ENCODE peak calls at places on chromosomes 4 and X, in seven cellular contexts. One of them, this sample, is unnamed. For H3K4me1 and H3K36me3, the result is how much of the 10 kb centered on the place peaks cover.

GRCh38 chr4:4416981-4417380 is 30.1 kb downstream of the NSG1 start:
- DNase-seq in tibial artery: no peak
- DNase-seq in IMR-90: no peak
- DNase-seq in left ventricle myocardium inferior: no peak
- DNase-seq in astrocyte: no peak
- DNase-seq in breast epithelium: no peak
- DNase-seq in iPS DF 6.9: no peak
- DNase-seq in this sample: no peak

GRCh38 chr4:188127157-188127874 is 11.9 kb upstream of the TRIML1 start:
- DNase-seq in tibial artery: no peak
- DNase-seq in IMR-90: peak
- DNase-seq in left ventricle myocardium inferior: no peak
- DNase-seq in astrocyte: peak
- DNase-seq in breast epithelium: no peak
- DNase-seq in iPS DF 6.9: no peak
- DNase-seq in this sample: no peak

GRCh38 chrX:7908821-7909220 is 18.4 kb downstream of the PNPLA4 start:
- DNase-seq in tibial artery: no peak
- DNase-seq in IMR-90: no peak
- DNase-seq in left ventricle myocardium inferior: no peak
- DNase-seq in astrocyte: no peak
- DNase-seq in breast epithelium: no peak
- DNase-seq in iPS DF 6.9: no peak
- DNase-seq in this sample: no peak

GRCh38 chr4:118086334-118086733 is 52.0 kb downstream of the NDST3 start:
- DNase-seq in tibial artery: no peak
- DNase-seq in IMR-90: peak
- DNase-seq in left ventricle myocardium inferior: no peak
- DNase-seq in astrocyte: peak
- DNase-seq in breast epithelium: no peak
- DNase-seq in iPS DF 6.9: no peak
- DNase-seq in this sample: no peak

GRCh38 chrX:13495232-13495631 is 74.2 kb upstream of the EGFL6 start:
- DNase-seq in tibial artery: no peak
- DNase-seq in IMR-90: no peak
- DNase-seq in left ventricle myocardium inferior: no peak
- DNase-seq in astrocyte: no peak
- DNase-seq in breast epithelium: no peak
- DNase-seq in iPS DF 6.9: no peak
- DNase-seq in this sample: no peak

GRCh38 chrX:74232859-74233258 is 71.1 kb upstream of the ZCCHC13 start:
- DNase-seq in tibial artery: no peak
- DNase-seq in IMR-90: peak
- DNase-seq in left ventricle myocardium inferior: no peak
- DNase-seq in astrocyte: peak
- DNase-seq in breast epithelium: no peak
- DNase-seq in iPS DF 6.9: no peak
- DNase-seq in this sample: no peak

GRCh38 chr4:78397292-78397630 is 154.3 kb upstream of the ANXA3 start:
- DNase-seq in tibial artery: no peak
- DNase-seq in IMR-90: no peak
- DNase-seq in left ventricle myocardium inferior: no peak
- DNase-seq in astrocyte: no peak
- DNase-seq in breast epithelium: no peak
- DNase-seq in iPS DF 6.9: no peak
- DNase-seq in this sample: no peak

GRCh38 chr4:28350485-28350884 is 1489.8 kb downstream of the STIM2 start:
- DNase-seq in tibial artery: no peak
- DNase-seq in IMR-90: peak
- DNase-seq in left ventricle myocardium inferior: no peak
- DNase-seq in astrocyte: no peak
- DNase-seq in breast epithelium: no peak
- DNase-seq in iPS DF 6.9: no peak
- DNase-seq in this sample: no peak

GRCh38 chr4:124869978-124870495 is 157.5 kb upstream of the ANKRD50 start:
- DNase-seq in tibial artery: no peak
- DNase-seq in IMR-90: no peak
- DNase-seq in left ventricle myocardium inferior: no peak
- DNase-seq in astrocyte: no peak
- DNase-seq in breast epithelium: no peak
- DNase-seq in iPS DF 6.9: no peak
- DNase-seq in this sample: no peak

GRCh38 chrX:12011075-12011474 is 127.2 kb upstream of the FRMPD4 start:
- DNase-seq in tibial artery: no peak
- DNase-seq in IMR-90: peak
- DNase-seq in left ventricle myocardium inferior: no peak
- DNase-seq in astrocyte: peak
- DNase-seq in breast epithelium: no peak
- DNase-seq in iPS DF 6.9: no peak
- DNase-seq in this sample: no peak

GRCh38 chrX:15694968-15695451 is 30.4 kb upstream of the CLTRN start:
- DNase-seq in tibial artery: no peak
- DNase-seq in IMR-90: no peak
- DNase-seq in left ventricle myocardium inferior: peak
- DNase-seq in astrocyte: no peak
- DNase-seq in breast epithelium: no peak
- DNase-seq in iPS DF 6.9: no peak
- DNase-seq in this sample: no peak

GRCh38 chrX:124507276-124507675 is 160.9 kb downstream of the SH2D1A start:
- DNase-seq in tibial artery: no peak
- DNase-seq in IMR-90: no peak
- DNase-seq in left ventricle myocardium inferior: no peak
- DNase-seq in astrocyte: peak
- DNase-seq in breast epithelium: no peak
- DNase-seq in iPS DF 6.9: no peak
- DNase-seq in this sample: no peak

GRCh38 chr4:59540311-59540710 is 1659.8 kb upstream of the ADGRL3 start:
- DNase-seq in tibial artery: no peak
- DNase-seq in IMR-90: no peak
- DNase-seq in left ventricle myocardium inferior: no peak
- DNase-seq in astrocyte: no peak
- DNase-seq in breast epithelium: no peak
- DNase-seq in iPS DF 6.9: no peak
- DNase-seq in this sample: no peak

GRCh38 chrX:20317873-20318272 is 51.2 kb upstream of the RPS6KA3 start:
- DNase-seq in tibial artery: no peak
- DNase-seq in IMR-90: no peak
- DNase-seq in left ventricle myocardium inferior: no peak
- DNase-seq in astrocyte: peak
- DNase-seq in breast epithelium: peak
- DNase-seq in iPS DF 6.9: no peak
- DNase-seq in this sample: no peak

GRCh38 chr4:39044364-39044946 is 12.2 kb upstream of the TMEM156 start:
- DNase-seq in tibial artery: peak
- DNase-seq in IMR-90: peak
- DNase-seq in left ventricle myocardium inferior: peak
- DNase-seq in astrocyte: peak
- DNase-seq in breast epithelium: peak
- DNase-seq in iPS DF 6.9: peak
- DNase-seq in this sample: peak

GRCh38 chr4:39042365-39042764 is 10.2 kb upstream of the TMEM156 start:
- DNase-seq in tibial artery: no peak
- DNase-seq in IMR-90: peak
- DNase-seq in left ventricle myocardium inferior: no peak
- DNase-seq in astrocyte: no peak
- DNase-seq in breast epithelium: no peak
- DNase-seq in iPS DF 6.9: no peak
- DNase-seq in this sample: no peak

GRCh38 chr4:39044947-39045734 is 12.9 kb upstream of the TMEM156 start:
- DNase-seq in tibial artery: peak
- DNase-seq in IMR-90: no peak
- DNase-seq in left ventricle myocardium inferior: peak
- DNase-seq in astrocyte: no peak
- DNase-seq in breast epithelium: no peak
- DNase-seq in iPS DF 6.9: no peak
- DNase-seq in this sample: peak

GRCh38 chr4:39043697-39044363 is 11.6 kb upstream of the TMEM156 start:
- DNase-seq in tibial artery: no peak
- DNase-seq in IMR-90: peak
- DNase-seq in left ventricle myocardium inferior: no peak
- DNase-seq in astrocyte: peak
- DNase-seq in breast epithelium: no peak
- DNase-seq in iPS DF 6.9: no peak
- DNase-seq in this sample: no peak

DNA sequence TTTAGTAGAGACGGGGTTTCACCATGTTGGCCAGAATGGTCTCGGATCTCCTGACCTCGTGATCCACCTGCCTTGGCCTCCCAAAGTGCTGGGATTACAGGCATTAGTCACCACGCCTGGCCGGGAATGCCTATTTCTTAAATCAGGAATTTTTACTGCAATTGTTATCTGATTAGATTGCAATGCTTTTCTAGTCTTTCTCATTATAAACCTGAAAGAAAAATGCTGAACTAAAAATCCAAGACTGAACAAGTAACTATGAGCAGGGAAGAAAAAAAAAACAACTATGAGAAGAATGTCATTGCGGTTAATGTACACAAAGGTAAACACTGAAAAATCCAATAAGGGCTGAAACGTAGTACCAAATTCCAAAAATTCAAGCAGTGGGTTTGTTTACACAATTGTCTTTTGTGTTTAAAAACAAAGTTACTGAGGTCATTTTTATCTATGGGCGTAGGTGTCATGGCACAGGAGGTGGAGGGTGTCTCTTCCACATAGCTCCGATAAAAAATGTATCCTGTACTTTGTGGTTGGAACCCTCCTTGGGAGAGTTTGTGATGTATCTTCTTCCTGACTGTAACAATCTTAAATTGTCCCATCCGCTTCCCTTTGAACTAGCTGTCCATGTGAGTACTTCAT is 11.0 kb upstream of the TMEM156 start:
- DNase-seq in tibial artery: no peak
- DNase-seq in IMR-90: peak
- DNase-seq in left ventricle myocardium inferior: no peak
- DNase-seq in astrocyte: peak
- DNase-seq in breast epithelium: no peak
- DNase-seq in iPS DF 6.9: no peak
- DNase-seq in this sample: peak
- H3K27ac ChIP-seq in tibial artery: no peak
- H3K27ac ChIP-seq in IMR-90: peak
- H3K27ac ChIP-seq in left ventricle myocardium inferior: peak
- H3K27ac ChIP-seq in astrocyte: peak
- H3K27ac ChIP-seq in breast epithelium: peak
- H3K27ac ChIP-seq in iPS DF 6.9: no peak
- H3K27ac ChIP-seq in this sample: peak

DNA sequence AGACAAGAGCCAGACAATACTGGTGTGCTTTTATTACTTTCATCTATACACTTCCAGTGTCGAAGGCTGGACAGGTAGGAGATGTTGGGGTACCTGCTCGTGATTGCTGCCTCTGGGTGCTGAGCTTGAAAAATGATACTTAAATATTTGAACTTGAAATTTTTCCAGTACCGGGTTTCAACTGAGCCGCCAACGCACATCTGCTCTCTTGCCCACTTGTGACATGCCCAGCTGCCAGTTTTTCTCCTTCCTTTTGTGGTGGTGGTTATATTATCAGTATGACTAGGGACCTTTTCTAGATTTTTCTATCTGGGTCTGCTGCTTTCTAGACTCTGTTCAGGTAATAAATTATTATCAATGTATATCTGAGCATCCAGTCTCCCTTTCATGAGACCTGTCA is 3.4 kb downstream of the OGT start:
- DNase-seq in tibial artery: no peak
- DNase-seq in IMR-90: no peak
- DNase-seq in left ventricle myocardium inferior: no peak
- DNase-seq in astrocyte: no peak
- DNase-seq in breast epithelium: no peak
- DNase-seq in iPS DF 6.9: no peak
- DNase-seq in this sample: no peak
- H3K4me1 ChIP-seq in tibial artery: under half
- H3K4me1 ChIP-seq in IMR-90: under half
- H3K4me1 ChIP-seq in left ventricle myocardium inferior: half or more
- H3K4me1 ChIP-seq in astrocyte: under half
- H3K4me1 ChIP-seq in breast epithelium: under half
- H3K4me1 ChIP-seq in iPS DF 6.9: under half
- H3K4me1 ChIP-seq in this sample: under half

DNA sequence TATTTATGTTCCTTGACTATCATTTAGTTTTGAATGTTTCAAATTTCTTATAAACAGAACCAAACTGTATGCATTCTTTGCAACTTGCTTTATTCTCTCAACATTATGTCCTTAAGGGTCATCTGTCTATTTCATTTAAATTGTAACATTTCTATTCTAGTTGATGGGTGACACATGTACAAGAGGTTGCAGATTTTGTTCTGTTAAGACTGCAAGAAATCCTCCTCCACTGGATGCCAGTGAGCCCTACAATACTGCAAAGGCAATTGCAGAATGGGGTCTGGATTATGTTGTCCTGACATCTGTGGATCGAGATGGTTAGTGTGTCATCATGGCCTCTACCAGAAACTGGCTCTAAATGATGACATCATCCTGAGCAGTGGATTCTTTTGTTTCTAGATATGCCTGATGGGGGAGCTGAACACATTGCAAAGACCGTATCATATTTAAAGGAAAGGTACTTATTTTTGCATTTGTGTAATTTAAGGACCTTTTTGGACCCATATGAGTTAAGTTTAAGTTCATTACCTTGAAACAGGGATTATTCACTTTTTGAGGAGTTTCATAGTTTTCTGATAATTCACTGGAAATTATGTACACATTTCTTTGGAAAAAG is 6.1 kb downstream of the LIAS start:
- DNase-seq in tibial artery: no peak
- DNase-seq in IMR-90: peak
- DNase-seq in left ventricle myocardium inferior: no peak
- DNase-seq in astrocyte: peak
- DNase-seq in breast epithelium: no peak
- DNase-seq in iPS DF 6.9: no peak
- DNase-seq in this sample: no peak
- H3K36me3 ChIP-seq in tibial artery: under half
- H3K36me3 ChIP-seq in IMR-90: under half
- H3K36me3 ChIP-seq in left ventricle myocardium inferior: half or more
- H3K36me3 ChIP-seq in astrocyte: under half
- H3K36me3 ChIP-seq in breast epithelium: under half
- H3K36me3 ChIP-seq in iPS DF 6.9: under half
- H3K36me3 ChIP-seq in this sample: half or more

GRCh38 chrX:67342138-67342537 is 201.7 kb upstream of the AR start:
- DNase-seq in tibial artery: no peak
- DNase-seq in IMR-90: no peak
- DNase-seq in left ventricle myocardium inferior: no peak
- DNase-seq in astrocyte: no peak
- DNase-seq in breast epithelium: no peak
- DNase-seq in iPS DF 6.9: no peak
- DNase-seq in this sample: no peak

GRCh38 chrX:67351411-67351810 is 192.4 kb upstream of the AR start:
- DNase-seq in tibial artery: no peak
- DNase-seq in IMR-90: no peak
- DNase-seq in left ventricle myocardium inferior: no peak
- DNase-seq in astrocyte: no peak
- DNase-seq in breast epithelium: no peak
- DNase-seq in iPS DF 6.9: no peak
- DNase-seq in this sample: no peak

GRCh38 chrX:67346225-67346624 is 197.6 kb upstream of the AR start:
- DNase-seq in tibial artery: no peak
- DNase-seq in IMR-90: no peak
- DNase-seq in left ventricle myocardium inferior: no peak
- DNase-seq in astrocyte: no peak
- DNase-seq in breast epithelium: no peak
- DNase-seq in iPS DF 6.9: no peak
- DNase-seq in this sample: no peak

GRCh38 chrX:67346667-67347066 is 197.2 kb upstream of the AR start:
- DNase-seq in tibial artery: no peak
- DNase-seq in IMR-90: no peak
- DNase-seq in left ventricle myocardium inferior: no peak
- DNase-seq in astrocyte: no peak
- DNase-seq in breast epithelium: no peak
- DNase-seq in iPS DF 6.9: no peak
- DNase-seq in this sample: no peak

GRCh38 chrX:67347145-67347544 is 196.7 kb upstream of the AR start:
- DNase-seq in tibial artery: no peak
- DNase-seq in IMR-90: no peak
- DNase-seq in left ventricle myocardium inferior: no peak
- DNase-seq in astrocyte: no peak
- DNase-seq in breast epithelium: no peak
- DNase-seq in iPS DF 6.9: no peak
- DNase-seq in this sample: no peak
- H3K27ac ChIP-seq in tibial artery: no peak
- H3K27ac ChIP-seq in IMR-90: no peak
- H3K27ac ChIP-seq in left ventricle myocardium inferior: no peak
- H3K27ac ChIP-seq in astrocyte: no peak
- H3K27ac ChIP-seq in breast epithelium: no peak
- H3K27ac ChIP-seq in iPS DF 6.9: no peak
- H3K27ac ChIP-seq in this sample: no peak

This sample was measured in lower lobe of right lung.